ENCODE peak calls at places on chromosomes 4 and X, in six cellular contexts. N, M, L, X, A and B are unnamed samples.

GRCh38 chr4:56871357-56871993 is 36.2 kb upstream of the REST start:
- DNase-seq in N (no peak), M (no peak), L (no peak), X (no peak), A (no peak), B (peak; percentile 53)

GRCh38 chr4:156972370-156972980 is 876 bp upstream of the PDGFC start:
- DNase-seq in N (no peak), M (no peak), L (no peak), X (no peak), A (no peak), B (no peak)

GRCh38 chr4:169640261-169640880 is 20.0 kb downstream of the CLCN3 start:
- DNase-seq in N (no peak), M (no peak), L (no peak), X (no peak), A (no peak), B (no peak)

GRCh38 chrX:1576201-1577101 is 15.0 kb upstream of the AKAP17A start:
- DNase-seq in N (no peak), M (no peak), L (no peak), X (no peak), A (no peak), B (no peak)

GRCh38 chrX:55057691-55058249 is 17.1 kb upstream of the PAGE2B start:
- DNase-seq in N (peak; percentile 2), M (peak; percentile 7), L (peak; percentile 37), X (peak; percentile 65), A (no peak), B (peak; percentile 20)

GRCh38 chr4:167114416-167114971 is 119.8 kb downstream of the SPOCK3 start:
- DNase-seq in N (no peak), M (no peak), L (no peak), X (no peak), A (peak; percentile 8), B (no peak)

GRCh38 chrX:38044682-38045081 is 38.3 kb downstream of the SYTL5 start:
- DNase-seq in N (no peak), M (no peak), L (no peak), X (no peak), A (no peak), B (no peak)

GRCh38 chr4:124530464-124531077 is 182.0 kb downstream of the ANKRD50 start:
- DNase-seq in N (no peak), M (peak; percentile 99), L (no peak), X (no peak), A (no peak), B (no peak)

GRCh38 chr4:87092389-87093141 is 127.9 kb downstream of the KLHL8 start:
- DNase-seq in N (peak; percentile 41), M (peak; percentile 62), L (peak; percentile 48), X (peak; percentile 63), A (no peak), B (peak; percentile 76)

GRCh38 chr4:56156141-56156540 is 207.4 kb downstream of the CEP135 start:
- DNase-seq in N (no peak), M (no peak), L (no peak), X (no peak), A (no peak), B (no peak)

GRCh38 chrX:123698979-123699378 is 33.9 kb downstream of the THOC2 start:
- DNase-seq in N (no peak), M (no peak), L (no peak), X (peak; percentile 45), A (no peak), B (no peak)

GRCh38 chrX:10598540-10598939 is 21.8 kb downstream of the MID1 start:
- DNase-seq in N (no peak), M (no peak), L (no peak), X (no peak), A (no peak), B (no peak)

DNA sequence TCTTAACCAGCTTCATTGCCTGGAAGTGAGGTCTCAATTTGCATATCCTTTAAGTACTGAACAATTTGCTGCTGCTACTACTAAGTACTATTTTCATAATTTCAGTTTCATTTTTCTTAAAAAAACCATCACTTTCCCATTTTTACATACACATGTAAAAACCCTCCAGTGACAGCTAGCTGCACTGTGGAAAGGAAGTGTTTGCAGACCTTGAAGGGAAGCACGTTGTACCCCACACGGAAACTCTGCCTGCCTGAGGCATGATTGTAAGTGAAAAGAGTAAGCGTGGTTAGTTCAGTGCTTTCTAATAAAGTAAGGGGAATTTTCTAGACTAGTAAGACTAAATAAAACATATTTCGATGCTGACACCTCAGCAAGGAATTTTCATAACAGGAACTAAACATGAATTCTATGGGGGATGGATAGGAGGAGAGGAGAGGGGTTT is 103.6 kb downstream of the RAPGEF2 start:
- DNase-seq in N (no peak), M (no peak), L (no peak), X (peak; percentile 73), A (peak; percentile 83), B (no peak)
- TF ChIP-seq MAX in N (no peak), M (no peak), L (no peak), X (no peak), A (no peak), B (no peak)

GRCh38 chr4:139686988-139687387 is 21.4 kb downstream of the MGST2 start:
- DNase-seq in N (no peak), M (no peak), L (no peak), X (no peak), A (no peak), B (no peak)
- TF ChIP-seq MYC in N (no peak), M (no peak), L (no peak), X (no peak), A (no peak), B (no peak)

GRCh38 chr4:6502147-6502546 is 29.7 kb upstream of the PPP2R2C start:
- DNase-seq in N (no peak), M (no peak), L (no peak), X (no peak), A (peak; percentile 7), B (no peak)

GRCh38 chr4:6506616-6507140 is 34.3 kb upstream of the PPP2R2C start:
- DNase-seq in N (no peak), M (no peak), L (no peak), X (no peak), A (no peak), B (no peak)

GRCh38 chr4:6507345-6507744 is 34.9 kb upstream of the PPP2R2C start:
- DNase-seq in N (no peak), M (no peak), L (no peak), X (no peak), A (no peak), B (no peak)

GRCh38 chr4:6502747-6503465 is 30.5 kb upstream of the PPP2R2C start:
- DNase-seq in N (no peak), M (no peak), L (no peak), X (no peak), A (no peak), B (no peak)

DNA sequence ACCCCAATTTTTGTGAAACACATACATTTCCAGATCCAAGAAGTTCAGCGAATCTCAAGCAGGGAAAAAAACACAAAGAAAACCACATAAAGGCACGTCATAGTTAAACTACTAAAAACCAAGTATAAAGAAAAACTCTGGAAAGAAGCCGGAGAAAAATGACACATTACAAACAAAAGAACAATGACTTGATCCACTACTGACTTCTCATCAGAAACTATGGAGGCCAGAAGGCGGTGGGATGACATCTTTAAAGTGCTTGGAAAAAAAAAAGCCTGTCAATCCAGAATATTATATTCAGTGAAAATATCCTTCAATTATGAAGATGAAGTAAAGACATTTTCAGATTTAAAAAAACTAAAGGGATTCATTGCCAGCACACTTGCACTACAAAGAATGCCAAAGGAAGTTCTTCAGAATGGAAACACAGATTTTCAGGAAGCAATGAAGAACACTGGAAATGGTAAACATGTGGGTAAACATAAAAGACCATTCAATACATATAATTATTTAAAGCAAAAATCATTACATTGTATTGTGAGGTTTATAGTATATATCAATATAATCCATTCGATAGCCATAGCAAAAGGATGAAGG is 32.6 kb upstream of the PPP2R2C start:
- DNase-seq in N (no peak), M (no peak), L (no peak), X (no peak), A (no peak), B (no peak)
- H3K4me3 ChIP-seq in N (no peak overlapping the region), M (no peak overlapping the region), L (no peak overlapping the region), X (no peak overlapping the region), A (no peak overlapping the region), B (no peak overlapping the region)

DNA sequence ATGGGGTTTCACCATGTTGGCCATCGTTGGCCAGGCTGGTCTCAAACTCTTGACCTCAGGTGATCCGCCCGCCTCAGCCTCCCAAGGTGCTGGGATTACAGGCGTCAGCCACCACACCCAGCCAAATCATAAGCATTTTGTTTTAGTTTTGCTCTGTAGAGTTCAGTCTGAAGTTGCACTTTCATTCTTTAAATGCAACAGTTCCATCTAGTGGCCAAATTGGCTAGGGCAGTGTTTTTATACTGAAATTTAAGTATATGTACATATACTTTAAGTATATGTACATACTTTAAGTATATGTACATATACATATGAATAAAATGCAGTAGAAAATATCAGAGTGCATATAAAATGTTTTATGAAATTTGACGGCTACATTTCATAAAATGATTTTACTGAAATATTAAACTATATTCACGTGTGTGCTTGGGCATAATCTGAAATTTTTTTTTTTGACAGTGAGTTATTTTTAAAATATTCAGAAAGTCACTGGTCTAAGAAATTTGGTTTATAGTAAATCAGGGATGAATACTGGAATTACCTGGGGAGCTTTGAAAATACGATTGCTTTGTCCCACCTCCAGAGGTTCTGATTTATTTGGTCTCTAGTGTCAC is 145.5 kb downstream of the NWD2 start:
- DNase-seq in N (peak; percentile 2), M (peak; percentile 48), L (peak; percentile 14), X (peak; percentile 61), A (no peak), B (peak; percentile 78)
- TF ChIP-seq MAX in N (no peak), M (no peak), L (no peak), X (no peak), A (no peak), B (no peak)

DNA sequence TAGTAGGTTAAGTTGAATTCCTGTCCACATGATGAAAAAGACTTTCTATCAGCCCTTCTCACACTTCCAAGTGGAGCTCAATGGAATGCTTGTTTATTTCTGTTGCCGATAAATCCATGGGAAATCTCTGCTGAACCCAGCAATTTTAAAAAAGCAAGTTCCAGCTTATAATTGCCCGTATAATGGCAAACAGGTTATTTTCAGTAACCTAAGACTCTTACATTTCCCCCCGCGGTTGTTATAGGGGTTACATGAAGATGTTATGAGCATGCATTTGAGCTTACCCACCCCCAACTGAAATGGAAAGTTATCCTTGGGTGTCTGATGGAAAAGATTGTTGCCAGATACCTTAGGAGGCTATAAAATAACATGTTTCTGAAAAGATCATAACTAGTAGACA is 136.2 kb downstream of the PALLD start:
- DNase-seq in N (peak; percentile 36), M (no peak), L (no peak), X (no peak), A (no peak), B (no peak)
- TF ChIP-seq MYC in N (no peak), M (no peak), L (no peak), X (no peak), A (no peak), B (no peak)

DNA sequence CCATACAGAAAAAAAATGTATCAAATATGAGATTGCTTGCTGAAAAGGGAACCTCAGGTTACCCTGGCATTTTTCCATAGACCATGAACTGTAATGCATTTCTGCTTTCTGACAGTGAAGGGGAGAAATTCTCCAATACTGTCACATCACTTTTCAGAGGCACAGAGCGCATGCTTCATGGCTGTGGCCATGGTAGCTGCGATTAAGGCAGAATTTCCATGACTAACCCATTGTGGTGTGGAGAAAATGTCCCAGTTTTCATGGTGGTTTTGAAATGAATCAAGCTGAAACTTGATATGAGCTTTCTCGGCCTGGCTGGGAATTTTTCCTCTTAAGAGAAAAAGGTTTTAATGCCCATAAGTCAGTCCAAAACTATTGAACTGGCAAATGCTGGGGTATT is 39.5 kb upstream of the MAP3K15 start:
- DNase-seq in N (no peak), M (no peak), L (no peak), X (no peak), A (peak; percentile 38), B (no peak)
- H3K4me3 ChIP-seq in N (no peak overlapping the region), M (no peak overlapping the region), L (no peak overlapping the region), X (no peak overlapping the region), A (no peak overlapping the region), B (no peak overlapping the region)